ENCODE peak calls at places on chromosomes 5 and 9, in seven cellular contexts. One of them, this sample, is unnamed.

GRCh38 chr9:115653231-115653630 is 500.4 kb upstream of the PAPPA start:
- DNase-seq in mesothelial cell of epicardium: no peak
- DNase-seq in naive thymus-derived CD8-positive, alpha-beta T cell: no peak
- DNase-seq in iris pigment epithelial cell: peak
- DNase-seq in H9: no peak
- DNase-seq in stimulated activated CD4-positive, alpha-beta T cell treated with anti-CD3 and anti-CD28 coated beads, TNF-alpha, amount 100 ng/mL, for 1 hour: no peak
- DNase-seq in AG09309: peak
- DNase-seq in this sample: peak

GRCh38 chr9:129595323-129595741 is 25.6 kb downstream of the C9orf50 start:
- DNase-seq in mesothelial cell of epicardium: no peak
- DNase-seq in naive thymus-derived CD8-positive, alpha-beta T cell: no peak
- DNase-seq in iris pigment epithelial cell: peak
- DNase-seq in H9: no peak
- DNase-seq in stimulated activated CD4-positive, alpha-beta T cell treated with anti-CD3 and anti-CD28 coated beads, TNF-alpha, amount 100 ng/mL, for 1 hour: no peak
- DNase-seq in AG09309: no peak
- DNase-seq in this sample: peak

GRCh38 chr5:150224483-150225027 is 34.7 kb downstream of the SLC6A7 start:
- DNase-seq in mesothelial cell of epicardium: no peak
- DNase-seq in naive thymus-derived CD8-positive, alpha-beta T cell: no peak
- DNase-seq in iris pigment epithelial cell: no peak
- DNase-seq in H9: no peak
- DNase-seq in stimulated activated CD4-positive, alpha-beta T cell treated with anti-CD3 and anti-CD28 coated beads, TNF-alpha, amount 100 ng/mL, for 1 hour: no peak
- DNase-seq in AG09309: no peak
- DNase-seq in this sample: no peak

GRCh38 chr5:72221099-72221498 is 98.9 kb downstream of the MRPS27 start:
- DNase-seq in mesothelial cell of epicardium: no peak
- DNase-seq in naive thymus-derived CD8-positive, alpha-beta T cell: no peak
- DNase-seq in iris pigment epithelial cell: no peak
- DNase-seq in H9: no peak
- DNase-seq in stimulated activated CD4-positive, alpha-beta T cell treated with anti-CD3 and anti-CD28 coated beads, TNF-alpha, amount 100 ng/mL, for 1 hour: no peak
- DNase-seq in AG09309: no peak
- DNase-seq in this sample: no peak

GRCh38 chr9:75186767-75187380 is 98.6 kb downstream of the OSTF1 start:
- DNase-seq in mesothelial cell of epicardium: no peak
- DNase-seq in naive thymus-derived CD8-positive, alpha-beta T cell: no peak
- DNase-seq in iris pigment epithelial cell: peak
- DNase-seq in H9: no peak
- DNase-seq in stimulated activated CD4-positive, alpha-beta T cell treated with anti-CD3 and anti-CD28 coated beads, TNF-alpha, amount 100 ng/mL, for 1 hour: no peak
- DNase-seq in AG09309: no peak
- DNase-seq in this sample: no peak

GRCh38 chr5:56099346-56099745 is 104.6 kb upstream of the IL6ST start:
- DNase-seq in mesothelial cell of epicardium: no peak
- DNase-seq in naive thymus-derived CD8-positive, alpha-beta T cell: no peak
- DNase-seq in iris pigment epithelial cell: peak
- DNase-seq in H9: no peak
- DNase-seq in stimulated activated CD4-positive, alpha-beta T cell treated with anti-CD3 and anti-CD28 coated beads, TNF-alpha, amount 100 ng/mL, for 1 hour: no peak
- DNase-seq in AG09309: peak
- DNase-seq in this sample: peak

GRCh38 chr5:109161914-109162683 is 247.7 kb downstream of the PJA2 start:
- DNase-seq in mesothelial cell of epicardium: no peak
- DNase-seq in naive thymus-derived CD8-positive, alpha-beta T cell: no peak
- DNase-seq in iris pigment epithelial cell: peak
- DNase-seq in H9: no peak
- DNase-seq in stimulated activated CD4-positive, alpha-beta T cell treated with anti-CD3 and anti-CD28 coated beads, TNF-alpha, amount 100 ng/mL, for 1 hour: no peak
- DNase-seq in AG09309: peak
- DNase-seq in this sample: no peak

GRCh38 chr5:169422087-169422486 is 121.1 kb upstream of the SLIT3 start:
- DNase-seq in mesothelial cell of epicardium: no peak
- DNase-seq in naive thymus-derived CD8-positive, alpha-beta T cell: no peak
- DNase-seq in iris pigment epithelial cell: no peak
- DNase-seq in H9: no peak
- DNase-seq in stimulated activated CD4-positive, alpha-beta T cell treated with anti-CD3 and anti-CD28 coated beads, TNF-alpha, amount 100 ng/mL, for 1 hour: no peak
- DNase-seq in AG09309: no peak
- DNase-seq in this sample: no peak

GRCh38 chr9:106621299-106621920 is 241.6 kb upstream of the ZNF462 start:
- DNase-seq in mesothelial cell of epicardium: no peak
- DNase-seq in naive thymus-derived CD8-positive, alpha-beta T cell: no peak
- DNase-seq in iris pigment epithelial cell: no peak
- DNase-seq in H9: peak
- DNase-seq in stimulated activated CD4-positive, alpha-beta T cell treated with anti-CD3 and anti-CD28 coated beads, TNF-alpha, amount 100 ng/mL, for 1 hour: no peak
- DNase-seq in AG09309: no peak
- DNase-seq in this sample: peak

GRCh38 chr5:159184858-159185381 is 24.4 kb downstream of the RNF145 start:
- DNase-seq in mesothelial cell of epicardium: no peak
- DNase-seq in naive thymus-derived CD8-positive, alpha-beta T cell: no peak
- DNase-seq in iris pigment epithelial cell: peak
- DNase-seq in H9: no peak
- DNase-seq in stimulated activated CD4-positive, alpha-beta T cell treated with anti-CD3 and anti-CD28 coated beads, TNF-alpha, amount 100 ng/mL, for 1 hour: no peak
- DNase-seq in AG09309: peak
- DNase-seq in this sample: peak

GRCh38 chr9:125994066-125994943 is 247.1 kb downstream of the PBX3 start:
- DNase-seq in mesothelial cell of epicardium: no peak
- DNase-seq in naive thymus-derived CD8-positive, alpha-beta T cell: no peak
- DNase-seq in iris pigment epithelial cell: no peak
- DNase-seq in H9: no peak
- DNase-seq in stimulated activated CD4-positive, alpha-beta T cell treated with anti-CD3 and anti-CD28 coated beads, TNF-alpha, amount 100 ng/mL, for 1 hour: no peak
- DNase-seq in AG09309: no peak
- DNase-seq in this sample: no peak

GRCh38 chr9:32069169-32069813 is 315.2 kb upstream of the ACO1 start:
- DNase-seq in mesothelial cell of epicardium: no peak
- DNase-seq in naive thymus-derived CD8-positive, alpha-beta T cell: no peak
- DNase-seq in iris pigment epithelial cell: no peak
- DNase-seq in H9: peak
- DNase-seq in stimulated activated CD4-positive, alpha-beta T cell treated with anti-CD3 and anti-CD28 coated beads, TNF-alpha, amount 100 ng/mL, for 1 hour: no peak
- DNase-seq in AG09309: no peak
- DNase-seq in this sample: no peak

GRCh38 chr9:14710804-14711203 is 11.7 kb downstream of the CER1 start:
- DNase-seq in mesothelial cell of epicardium: no peak
- DNase-seq in naive thymus-derived CD8-positive, alpha-beta T cell: no peak
- DNase-seq in iris pigment epithelial cell: peak
- DNase-seq in H9: no peak
- DNase-seq in stimulated activated CD4-positive, alpha-beta T cell treated with anti-CD3 and anti-CD28 coated beads, TNF-alpha, amount 100 ng/mL, for 1 hour: no peak
- DNase-seq in AG09309: no peak
- DNase-seq in this sample: no peak

GRCh38 chr9:115210699-115211098 is 92.7 kb upstream of the TNC start:
- DNase-seq in mesothelial cell of epicardium: no peak
- DNase-seq in naive thymus-derived CD8-positive, alpha-beta T cell: no peak
- DNase-seq in iris pigment epithelial cell: peak
- DNase-seq in H9: no peak
- DNase-seq in stimulated activated CD4-positive, alpha-beta T cell treated with anti-CD3 and anti-CD28 coated beads, TNF-alpha, amount 100 ng/mL, for 1 hour: no peak
- DNase-seq in AG09309: no peak
- DNase-seq in this sample: no peak

GRCh38 chr5:95043234-95043633 is 241.7 kb downstream of the MCTP1 start:
- DNase-seq in mesothelial cell of epicardium: no peak
- DNase-seq in naive thymus-derived CD8-positive, alpha-beta T cell: no peak
- DNase-seq in iris pigment epithelial cell: peak
- DNase-seq in H9: no peak
- DNase-seq in stimulated activated CD4-positive, alpha-beta T cell treated with anti-CD3 and anti-CD28 coated beads, TNF-alpha, amount 100 ng/mL, for 1 hour: no peak
- DNase-seq in AG09309: no peak
- DNase-seq in this sample: no peak

GRCh38 chr9:137918331-137919094 is 40.9 kb downstream of the CACNA1B start:
- DNase-seq in mesothelial cell of epicardium: no peak
- DNase-seq in naive thymus-derived CD8-positive, alpha-beta T cell: no peak
- DNase-seq in iris pigment epithelial cell: no peak
- DNase-seq in H9: no peak
- DNase-seq in stimulated activated CD4-positive, alpha-beta T cell treated with anti-CD3 and anti-CD28 coated beads, TNF-alpha, amount 100 ng/mL, for 1 hour: no peak
- DNase-seq in AG09309: no peak
- DNase-seq in this sample: no peak

GRCh38 chr5:179879690-179880010 is 21.0 kb upstream of the MRNIP start:
- DNase-seq in mesothelial cell of epicardium: no peak
- DNase-seq in naive thymus-derived CD8-positive, alpha-beta T cell: no peak
- DNase-seq in iris pigment epithelial cell: no peak
- DNase-seq in H9: no peak
- DNase-seq in stimulated activated CD4-positive, alpha-beta T cell treated with anti-CD3 and anti-CD28 coated beads, TNF-alpha, amount 100 ng/mL, for 1 hour: no peak
- DNase-seq in AG09309: no peak
- DNase-seq in this sample: no peak

GRCh38 chr5:88879724-88880123 is 3.3 kb downstream of the MEF2C start:
- DNase-seq in mesothelial cell of epicardium: no peak
- DNase-seq in naive thymus-derived CD8-positive, alpha-beta T cell: no peak
- DNase-seq in iris pigment epithelial cell: no peak
- DNase-seq in H9: no peak
- DNase-seq in stimulated activated CD4-positive, alpha-beta T cell treated with anti-CD3 and anti-CD28 coated beads, TNF-alpha, amount 100 ng/mL, for 1 hour: no peak
- DNase-seq in AG09309: no peak
- DNase-seq in this sample: no peak

GRCh38 chr9:109014267-109015025 is 1.1 kb upstream of the CTNNAL1 start:
- DNase-seq in mesothelial cell of epicardium: no peak
- DNase-seq in naive thymus-derived CD8-positive, alpha-beta T cell: no peak
- DNase-seq in iris pigment epithelial cell: peak
- DNase-seq in H9: no peak
- DNase-seq in stimulated activated CD4-positive, alpha-beta T cell treated with anti-CD3 and anti-CD28 coated beads, TNF-alpha, amount 100 ng/mL, for 1 hour: no peak
- DNase-seq in AG09309: no peak
- DNase-seq in this sample: no peak

GRCh38 chr5:65818592-65818991 is 96.6 kb downstream of the NLN start:
- DNase-seq in mesothelial cell of epicardium: no peak
- DNase-seq in naive thymus-derived CD8-positive, alpha-beta T cell: no peak
- DNase-seq in iris pigment epithelial cell: no peak
- DNase-seq in H9: no peak
- DNase-seq in stimulated activated CD4-positive, alpha-beta T cell treated with anti-CD3 and anti-CD28 coated beads, TNF-alpha, amount 100 ng/mL, for 1 hour: no peak
- DNase-seq in AG09309: no peak
- DNase-seq in this sample: no peak

GRCh38 chr9:133990366-133991210 is 1.5 kb downstream of the VAV2 start:
- DNase-seq in mesothelial cell of epicardium: no peak
- DNase-seq in naive thymus-derived CD8-positive, alpha-beta T cell: no peak
- DNase-seq in iris pigment epithelial cell: peak
- DNase-seq in H9: no peak
- DNase-seq in stimulated activated CD4-positive, alpha-beta T cell treated with anti-CD3 and anti-CD28 coated beads, TNF-alpha, amount 100 ng/mL, for 1 hour: no peak
- DNase-seq in AG09309: peak
- DNase-seq in this sample: no peak

GRCh38 chr5:108361239-108361638 is 20.7 kb downstream of the FBXL17 start:
- DNase-seq in mesothelial cell of epicardium: no peak
- DNase-seq in naive thymus-derived CD8-positive, alpha-beta T cell: no peak
- DNase-seq in iris pigment epithelial cell: no peak
- DNase-seq in H9: no peak
- DNase-seq in stimulated activated CD4-positive, alpha-beta T cell treated with anti-CD3 and anti-CD28 coated beads, TNF-alpha, amount 100 ng/mL, for 1 hour: no peak
- DNase-seq in AG09309: no peak
- DNase-seq in this sample: no peak

GRCh38 chr5:113002423-113002822 is 25.8 kb downstream of the DCP2 start:
- DNase-seq in mesothelial cell of epicardium: no peak
- DNase-seq in naive thymus-derived CD8-positive, alpha-beta T cell: no peak
- DNase-seq in iris pigment epithelial cell: no peak
- DNase-seq in H9: no peak
- DNase-seq in stimulated activated CD4-positive, alpha-beta T cell treated with anti-CD3 and anti-CD28 coated beads, TNF-alpha, amount 100 ng/mL, for 1 hour: no peak
- DNase-seq in AG09309: no peak
- DNase-seq in this sample: no peak

GRCh38 chr5:115184780-115185179 is 15.1 kb upstream of the TRIM36 start:
- DNase-seq in mesothelial cell of epicardium: no peak
- DNase-seq in naive thymus-derived CD8-positive, alpha-beta T cell: no peak
- DNase-seq in iris pigment epithelial cell: peak
- DNase-seq in H9: no peak
- DNase-seq in stimulated activated CD4-positive, alpha-beta T cell treated with anti-CD3 and anti-CD28 coated beads, TNF-alpha, amount 100 ng/mL, for 1 hour: no peak
- DNase-seq in AG09309: no peak
- DNase-seq in this sample: no peak

GRCh38 chr5:142605649-142606048 is 80.2 kb downstream of the FGF1 start:
- DNase-seq in mesothelial cell of epicardium: no peak
- DNase-seq in naive thymus-derived CD8-positive, alpha-beta T cell: no peak
- DNase-seq in iris pigment epithelial cell: no peak
- DNase-seq in H9: no peak
- DNase-seq in stimulated activated CD4-positive, alpha-beta T cell treated with anti-CD3 and anti-CD28 coated beads, TNF-alpha, amount 100 ng/mL, for 1 hour: no peak
- DNase-seq in AG09309: no peak
- DNase-seq in this sample: no peak